ENCODE peak calls at places on chromosome 11, in five cellular contexts. Z is hepatic stellate cell, J is tibial artery, T is Caco-2, B is COR-L47. C is an unnamed sample.

GRCh38 chr11:96538104-96538503 is 148.3 kb downstream of the JRKL start:
- DNase-seq in Z (no peak), J (no peak), T (no peak), B (no peak), C (no peak)

GRCh38 chr11:107501713-107502112 is 44.1 kb upstream of the CWF19L2 start:
- DNase-seq in Z (no peak), J (no peak), T (no peak), B (no peak), C (no peak)

GRCh38 chr11:123742334-123742733 is 874 bp upstream of the ZNF202 start:
- DNase-seq in Z (no peak), J (no peak), T (no peak), B (no peak), C (peak; percentile 36)

GRCh38 chr11:133408402-133408801 is 123.9 kb downstream of the OPCML start:
- DNase-seq in Z (no peak), J (no peak), T (no peak), B (no peak), C (no peak)

GRCh38 chr11:72584933-72585597 is 89.2 kb downstream of the PDE2A start:
- DNase-seq in Z (no peak), J (no peak), T (no peak), B (no peak), C (no peak)

GRCh38 chr11:106228996-106229395 is 151.5 kb downstream of the AASDHPPT start:
- DNase-seq in Z (no peak), J (no peak), T (no peak), B (no peak), C (no peak)

GRCh38 chr11:66720223-66720898 is 8.7 kb downstream of the SPTBN2 start:
- DNase-seq in Z (peak; percentile 46), J (no peak), T (peak; percentile 72), B (peak; percentile 96), C (peak; percentile 97)

GRCh38 chr11:76628408-76628947 is 42.1 kb downstream of the LRRC32 start:
- DNase-seq in Z (no peak), J (no peak), T (no peak), B (no peak), C (no peak)

GRCh38 chr11:102807921-102808320 is 10.0 kb upstream of the MMP1 start:
- DNase-seq in Z (peak; percentile 13), J (no peak), T (peak; percentile 68), B (peak; percentile 11), C (peak; percentile 26)

GRCh38 chr11:114066046-114066648 is 6.6 kb downstream of the ZBTB16 start:
- DNase-seq in Z (no peak), J (no peak), T (no peak), B (no peak), C (no peak)

GRCh38 chr11:45920531-45921477 is 1.7 kb upstream of the LARGE2 start:
- DNase-seq in Z (no peak), J (peak; percentile 33), T (peak; percentile 27), B (no peak), C (no peak)

GRCh38 chr11:9692696-9693095 is 28.8 kb downstream of the SWAP70 start:
- DNase-seq in Z (no peak), J (no peak), T (no peak), B (no peak), C (no peak)

GRCh38 chr11:72144807-72145565 is 9.5 kb downstream of the FOLR3 start:
- DNase-seq in Z (peak; percentile 35), J (no peak), T (no peak), B (no peak), C (no peak)

GRCh38 chr11:67099841-67100324 is 19.2 kb upstream of the KDM2A start:
- DNase-seq in Z (no peak), J (no peak), T (no peak), B (no peak), C (no peak)

GRCh38 chr11:94845622-94846021 is 77.5 kb downstream of the AMOTL1 start:
- DNase-seq in Z (peak; percentile 55), J (no peak), T (no peak), B (no peak), C (no peak)